ENCODE peak calls at places on chromosomes 16 and 17, in nine cellular contexts. B, A, O, M, Q, H, D, V and W are unnamed samples.

GRCh38 chr17:75364078-75364477 is 41.4 kb downstream of the GRB2 start:
- DNase-seq in V (no peak), B (no peak), M (no peak), D (no peak), H (peak), Q (no peak), O (no peak), A (no peak), W (no peak)

GRCh38 chr16:49529646-49530045 is 156.0 kb downstream of the C16orf78 start:
- DNase-seq in Q (no peak), D (no peak), M (no peak), O (no peak), B (no peak), V (peak), H (no peak), A (no peak), W (no peak)

GRCh38 chr17:55327225-55328088 is 62.7 kb downstream of the HLF start:
- DNase-seq in M (no peak), D (no peak), V (no peak), H (no peak), A (no peak), Q (peak), B (no peak), O (no peak), W (no peak)

GRCh38 chr17:79905832-79906231 is 66.6 kb upstream of the CBX4 start:
- DNase-seq in M (no peak), V (no peak), A (no peak), H (no peak), B (no peak), D (no peak), Q (peak), O (no peak), W (no peak)

GRCh38 chr16:15743657-15744056 is 93.6 kb downstream of the NDE1 start:
- DNase-seq in H (no peak), A (no peak), D (no peak), O (no peak), B (no peak), V (no peak), M (no peak), Q (no peak), W (no peak)

GRCh38 chr16:10896165-10896564 is 19.2 kb downstream of the CIITA start:
- DNase-seq in D (no peak), A (no peak), O (no peak), B (no peak), Q (no peak), H (no peak), M (no peak), V (no peak), W (no peak)

GRCh38 chr16:87339086-87339723 is 22.0 kb upstream of the C16orf95 start:
- DNase-seq in O (no peak), D (no peak), A (no peak), M (no peak), Q (no peak), H (no peak), B (no peak), V (no peak), W (no peak)

GRCh38 chr17:47224971-47225370 is 15.8 kb downstream of the MYL4 start:
- DNase-seq in B (no peak), V (no peak), D (no peak), M (no peak), O (no peak), A (no peak), Q (no peak), H (no peak), W (no peak)

GRCh38 chr16:74480150-74481029 is 59.1 kb upstream of the CLEC18B start:
- DNase-seq in O (no peak), B (no peak), V (no peak), A (no peak), M (no peak), D (peak), Q (peak), H (peak), W (peak)

GRCh38 chr17:17700251-17700969 is 19.2 kb downstream of the RAI1 start:
- DNase-seq in B (no peak), D (peak), H (no peak), V (no peak), O (no peak), A (no peak), Q (no peak), M (no peak), W (no peak)

GRCh38 chr17:60372790-60373483 is 19.0 kb downstream of the USP32 start:
- DNase-seq in B (no peak), A (no peak), D (no peak), O (no peak), M (no peak), H (peak), V (no peak), Q (peak), W (no peak)

GRCh38 chr17:40450175-40450574 is 6.9 kb downstream of the IGFBP4 start:
- DNase-seq in B (no peak), M (no peak), A (no peak), V (peak), Q (peak), H (no peak), O (peak), D (no peak), W (peak)

GRCh38 chr16:51409001-51409675 is 258.1 kb upstream of the SALL1 start:
- DNase-seq in B (no peak), V (no peak), M (no peak), A (no peak), H (peak), D (no peak), Q (no peak), O (no peak), W (no peak)

GRCh38 chr16:27449434-27450188 is 47.6 kb downstream of the IL21R start:
- DNase-seq in A (no peak), Q (no peak), M (no peak), D (no peak), V (peak), O (peak), H (no peak), B (peak), W (no peak)

GRCh38 chr17:72456026-72456569 is 335.3 kb downstream of the SOX9 start:
- DNase-seq in O (no peak), Q (peak), M (no peak), H (peak), B (no peak), V (no peak), A (no peak), D (no peak), W (peak)

GRCh38 chr16:24539850-24540484 is 601 bp downstream of the RBBP6 start:
- DNase-seq in O (peak), B (no peak), A (no peak), V (no peak), H (peak), Q (peak), M (no peak), D (peak), W (peak)

GRCh38 chr16:50611332-50611934 is 63.2 kb downstream of the NKD1 start:
- DNase-seq in H (peak), D (no peak), O (no peak), B (no peak), M (no peak), Q (no peak), V (no peak), A (no peak), W (no peak)

GRCh38 chr17:78710607-78711006 is 71.5 kb downstream of the CYTH1 start:
- DNase-seq in V (no peak), M (no peak), A (no peak), Q (no peak), O (no peak), H (no peak), D (no peak), B (no peak), W (no peak)

GRCh38 chr17:72336026-72336803 is 215.4 kb downstream of the SOX9 start:
- DNase-seq in O (no peak), D (peak), A (peak), B (no peak), V (no peak), H (no peak), Q (no peak), M (no peak), W (no peak)

GRCh38 chr16:31529398-31530312 is 2.0 kb downstream of the AHSP start:
- DNase-seq in H (no peak), V (no peak), D (peak), M (no peak), A (no peak), Q (no peak), O (no peak), B (no peak), W (peak)

GRCh38 chr17:27066315-27066714 is 227.6 kb upstream of the WSB1 start:
- DNase-seq in B (no peak), V (no peak), M (no peak), H (no peak), O (no peak), A (no peak), D (no peak), Q (no peak), W (no peak)

GRCh38 chr17:58006924-58007780 is at the start of gene SRSF1:
- DNase-seq in V (peak), H (peak), A (peak), M (peak), Q (peak), B (peak), D (peak), O (peak), W (peak)

GRCh38 chr17:34166394-34166793 is 88.7 kb upstream of the CCL2 start:
- DNase-seq in O (no peak), M (no peak), A (no peak), B (no peak), V (no peak), Q (no peak), D (no peak), H (no peak), W (no peak)

GRCh38 chr16:27190316-27190871 is 12.9 kb upstream of the KDM8 start:
- DNase-seq in A (no peak), H (no peak), Q (no peak), D (no peak), B (no peak), M (no peak), O (no peak), V (no peak), W (no peak)

GRCh38 chr16:87126403-87127025 is 190.7 kb downstream of the C16orf95 start:
- DNase-seq in V (no peak), O (no peak), D (no peak), B (no peak), A (no peak), H (no peak), M (no peak), Q (no peak), W (no peak)

GRCh38 chr17:50953831-50954601 is 87.9 kb upstream of the TOB1 start:
- DNase-seq in O (no peak), V (no peak), Q (no peak), D (peak), B (no peak), H (peak), M (no peak), A (no peak), W (no peak)

GRCh38 chr16:85935391-85935956 is 36.5 kb downstream of the IRF8 start:
- DNase-seq in M (no peak), H (no peak), Q (no peak), O (no peak), B (no peak), D (no peak), A (no peak), V (no peak), W (no peak)

GRCh38 chr16:70573451-70574121 is 50.0 kb downstream of the SF3B3 start:
- DNase-seq in M (no peak), D (no peak), B (no peak), O (no peak), H (peak), A (no peak), Q (no peak), V (no peak), W (no peak)

GRCh38 chr16:85412911-85413520 is 200.1 kb upstream of the GSE1 start:
- DNase-seq in A (no peak), H (no peak), O (no peak), B (no peak), Q (no peak), D (no peak), M (no peak), V (no peak), W (peak)

GRCh38 chr16:24589997-24590396 is 50.6 kb downstream of the RBBP6 start:
- DNase-seq in H (no peak), B (no peak), O (no peak), A (no peak), D (no peak), M (no peak), Q (no peak), V (no peak), W (no peak)

GRCh38 chr17:46943511-46944393 is 20.8 kb downstream of the GOSR2 start:
- DNase-seq in D (peak), O (no peak), B (no peak), Q (no peak), H (peak), A (no peak), M (no peak), V (no peak), W (no peak)

GRCh38 chr16:48282636-48283263 is 35.4 kb upstream of the ABCC11 start:
- DNase-seq in V (no peak), O (no peak), H (peak), A (no peak), D (no peak), Q (no peak), B (no peak), M (no peak), W (no peak)

GRCh38 chr17:77409282-77410161 is 268.8 kb downstream of the SEC14L1 start:
- DNase-seq in V (peak), O (no peak), B (peak), Q (no peak), H (peak), A (no peak), M (peak), D (peak), W (peak)

GRCh38 chr16:31476305-31477219 is 4.6 kb downstream of the TGFB1I1 start:
- DNase-seq in M (no peak), O (peak), A (no peak), D (peak), H (no peak), B (peak), Q (no peak), V (no peak), W (peak)

GRCh38 chr17:81929253-81930141 is 2.0 kb upstream of the MAFG start:
- DNase-seq in H (no peak), M (no peak), B (no peak), D (no peak), A (no peak), O (no peak), Q (no peak), V (no peak), W (no peak)

GRCh38 chr17:81927653-81928496 is at the start of gene MAFG:
- DNase-seq in B (peak), A (peak), M (peak), Q (peak), H (peak), V (peak), O (peak), D (peak), W (peak)

GRCh38 chr17:81930142-81931125 is 2.9 kb upstream of the MAFG start:
- DNase-seq in O (no peak), V (no peak), D (no peak), H (no peak), Q (no peak), B (no peak), M (no peak), A (no peak), W (no peak)

GRCh38 chr17:81927145-81927652 is 336 bp downstream of the MAFG start:
- DNase-seq in A (no peak), Q (no peak), B (no peak), H (no peak), M (no peak), V (peak), D (no peak), O (no peak), W (no peak)

GRCh38 chr17:81928497-81929252 is 1.1 kb upstream of the MAFG start:
- DNase-seq in H (no peak), A (no peak), M (no peak), D (peak), O (no peak), V (peak), B (no peak), Q (no peak), W (no peak)
- H3K27ac ChIP-seq in H (peak), A (no peak), M (no peak), D (no peak), O (no peak), V (no peak), B (no peak), Q (peak), W (no peak)

GRCh38 chr17:43530303-43531081 is 15.6 kb downstream of the ETV4 start:
- DNase-seq in Q (no peak), D (peak), M (no peak), H (peak), A (peak), B (no peak), O (no peak), V (no peak), W (peak)
- H3K4me3 ChIP-seq in Q (no peak), D (peak), M (peak), H (no peak), A (peak), B (no peak), O (no peak), V (no peak), W (no peak)

GRCh38 chr17:19621697-19622096 is 26.9 kb upstream of the ALDH3A2 start:
- DNase-seq in V (no peak), D (no peak), A (no peak), H (no peak), B (no peak), O (no peak), Q (no peak), M (no peak), W (no peak)

GRCh38 chr17:19630651-19631050 is 17.9 kb upstream of the ALDH3A2 start:
- DNase-seq in H (no peak), V (no peak), M (no peak), A (no peak), B (no peak), Q (no peak), O (no peak), D (no peak), W (no peak)

GRCh38 chr17:19629449-19629848 is 19.1 kb upstream of the ALDH3A2 start:
- DNase-seq in M (no peak), Q (no peak), V (no peak), O (no peak), H (no peak), B (no peak), A (no peak), D (no peak), W (no peak)

GRCh38 chr17:19630035-19630434 is 18.5 kb upstream of the ALDH3A2 start:
- DNase-seq in M (no peak), V (no peak), Q (no peak), O (no peak), H (no peak), D (no peak), A (no peak), B (no peak), W (no peak)

GRCh38 chr17:19626079-19626478 is 22.5 kb upstream of the ALDH3A2 start:
- DNase-seq in V (no peak), A (no peak), M (no peak), B (no peak), H (no peak), D (no peak), Q (no peak), O (no peak), W (no peak)
- H3K27ac ChIP-seq in V (no peak), A (no peak), M (no peak), B (no peak), H (no peak), D (no peak), Q (no peak), O (no peak), W (no peak)

GRCh38 chr17:45172541-45173286 is 11.0 kb downstream of the HEXIM2 start:
- DNase-seq in H (peak), Q (peak), B (peak), M (peak), A (no peak), O (peak), V (peak), D (peak), W (peak)
- H3K4me3 ChIP-seq in H (no peak), Q (peak), B (peak), M (peak), A (no peak), O (peak), V (peak), D (no peak), W (no peak)

GRCh38 chr16:68786685-68787418 is 49.8 kb downstream of the CDH1 start:
- DNase-seq in A (no peak), O (no peak), H (peak), B (no peak), M (no peak), Q (peak), V (no peak), D (no peak), W (peak)

GRCh38 chr16:68784226-68784625 is 47.1 kb downstream of the CDH1 start:
- DNase-seq in O (no peak), D (no peak), V (no peak), B (no peak), A (no peak), Q (no peak), M (no peak), H (no peak), W (no peak)

GRCh38 chr16:68785715-68786114 is 48.6 kb downstream of the CDH1 start:
- DNase-seq in O (no peak), V (no peak), Q (no peak), H (no peak), D (no peak), B (no peak), M (no peak), A (no peak), W (no peak)

GRCh38 chr16:68782198-68783174 is 45.4 kb downstream of the CDH1 start:
- DNase-seq in M (no peak), D (no peak), V (peak), B (no peak), A (no peak), Q (no peak), H (no peak), O (no peak), W (no peak)

GRCh38 chr16:68784721-68785120 is 47.6 kb downstream of the CDH1 start:
- DNase-seq in A (no peak), D (no peak), Q (no peak), O (no peak), H (no peak), M (no peak), V (no peak), B (no peak), W (no peak)
- H3K27ac ChIP-seq in A (no peak), D (peak), Q (no peak), O (no peak), H (no peak), M (no peak), V (no peak), B (no peak), W (no peak)

DNA sequence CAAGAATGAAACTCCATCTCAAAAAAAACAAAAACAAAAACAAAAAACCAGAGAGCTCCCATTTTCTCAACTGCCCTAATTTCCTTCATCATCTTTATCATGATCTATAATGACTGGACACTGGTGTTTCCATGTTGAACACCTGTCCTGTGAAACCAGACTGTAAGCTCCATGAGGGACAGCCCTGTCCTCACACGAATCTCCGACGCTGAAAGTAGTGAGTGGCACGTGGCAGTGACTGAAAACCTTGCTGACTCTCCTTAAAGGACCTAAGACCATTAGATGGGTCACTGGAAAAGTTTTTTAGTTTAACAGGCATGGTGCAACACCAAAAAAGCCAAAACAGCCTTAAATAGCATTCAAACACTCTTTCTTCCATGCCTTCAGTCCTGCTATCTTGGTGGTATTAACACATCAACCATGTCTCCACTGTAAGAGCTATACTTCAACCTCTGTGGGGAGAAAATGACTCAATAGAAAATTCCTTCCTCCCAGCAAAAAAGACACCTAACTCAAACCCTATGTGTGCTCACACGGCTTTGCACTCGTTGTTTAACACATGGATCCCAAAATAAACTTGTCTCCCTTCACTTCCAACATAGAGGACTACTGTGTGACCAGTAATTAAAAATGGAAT is 8.3 kb downstream of the AXIN2 start:
- DNase-seq in V (no peak), D (no peak), B (no peak), H (peak), O (no peak), M (no peak), Q (no peak), A (no peak), W (no peak)
- H3K4me3 ChIP-seq in V (no peak), D (no peak), B (no peak), H (no peak), O (no peak), M (no peak), Q (no peak), A (no peak), W (no peak)

DNA sequence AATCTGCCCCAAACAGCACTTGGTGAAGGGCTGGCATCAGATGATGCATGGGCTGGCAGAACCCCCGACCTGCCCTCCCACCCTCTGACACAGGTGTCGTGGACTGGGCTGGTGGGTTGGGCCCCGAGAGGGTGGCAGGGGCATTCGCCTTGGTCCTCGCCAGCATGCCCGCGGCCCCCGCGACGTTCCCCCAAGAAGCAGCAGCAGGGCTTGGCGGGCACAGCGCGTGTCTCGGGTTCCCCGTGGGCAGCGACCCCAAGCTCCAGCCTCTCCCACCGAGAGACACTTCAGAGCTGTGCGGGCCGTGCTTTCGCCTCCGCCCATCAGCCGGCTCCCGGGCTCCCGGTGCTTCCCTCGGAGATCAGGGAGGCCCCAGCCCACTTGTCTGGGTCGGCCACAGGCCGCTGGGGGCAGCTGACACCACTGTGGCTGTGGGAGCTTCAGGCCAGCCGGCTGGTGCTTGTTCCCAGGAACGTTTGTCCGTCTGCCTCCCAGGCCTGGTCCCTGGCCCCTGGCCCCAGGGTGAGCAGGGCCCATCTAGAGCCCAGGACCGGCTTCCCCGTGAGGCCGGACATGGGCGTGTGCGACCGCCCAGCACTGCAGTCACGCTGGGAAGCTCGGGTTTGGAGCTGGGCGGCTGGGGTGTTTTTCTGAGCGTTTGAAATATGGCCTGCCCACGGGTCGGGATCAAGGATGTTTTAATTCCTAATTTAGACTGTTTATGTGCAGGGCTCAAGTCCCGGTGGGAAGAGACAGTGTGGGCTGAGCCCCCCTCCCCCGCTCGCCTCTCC is 16.6 kb downstream of the CACNA1H start:
- DNase-seq in Q (no peak), M (no peak), B (no peak), D (no peak), A (no peak), V (no peak), O (no peak), H (no peak), W (no peak)
- H3K27ac ChIP-seq in Q (no peak), M (no peak), B (no peak), D (no peak), A (no peak), V (no peak), O (no peak), H (no peak), W (no peak)